ENCODE peak calls at places on chromosomes 12 and 14, in seven cellular contexts. U is Peyer's patch, M is HCT116, R is body of pancreas, E is GM12891, L is thyroid gland, A is uterus. G is an unnamed sample.
A peak's percentile ranks its signal among the peaks of the same experiment; 100 is the strongest.

GRCh38 chr12:51323317-51323960 is 535 bp downstream of the BIN2 start:
- DNase-seq in U (peak; percentile 83), L (no peak), A (no peak), M (no peak), R (no peak), E (no peak), G (no peak)

GRCh38 chr12:108634225-108634795 is 616 bp upstream of the SELPLG start:
- DNase-seq in M (no peak), L (no peak), E (no peak), R (peak; percentile 26), A (no peak), U (peak; percentile 76), G (no peak)

GRCh38 chr14:78974691-78975090 is 804.5 kb downstream of the NRXN3 start:
- DNase-seq in E (no peak), R (no peak), A (no peak), U (no peak), M (no peak), L (no peak), G (no peak)

GRCh38 chr14:100336618-100337530 is 13.7 kb downstream of the SLC25A47 start:
- DNase-seq in U (peak; percentile 32), M (no peak), E (no peak), R (no peak), A (no peak), L (no peak), G (no peak)

GRCh38 chr12:55727643-55728184 is 1.1 kb downstream of the CD63 start:
- DNase-seq in A (peak; percentile 81), M (no peak), U (peak; percentile 70), R (peak; percentile 80), E (no peak), L (peak; percentile 76), G (no peak)

GRCh38 chr12:25552681-25553080 is 402 bp downstream of the LMNTD1 start:
- DNase-seq in R (no peak), A (no peak), M (no peak), E (no peak), L (no peak), U (no peak), G (no peak)

GRCh38 chr14:99803106-99803437 is 9.9 kb downstream of the EML1 start:
- DNase-seq in R (no peak), L (no peak), U (no peak), E (no peak), M (no peak), A (no peak), G (no peak)

GRCh38 chr12:122918827-122919226 is 22.9 kb upstream of the VPS37B start:
- DNase-seq in A (no peak), R (no peak), L (no peak), M (no peak), U (no peak), E (no peak), G (no peak)

GRCh38 chr12:108890208-108890607 is 10.3 kb downstream of the DAO start:
- DNase-seq in A (no peak), R (no peak), U (no peak), E (no peak), M (no peak), L (no peak), G (peak; percentile 23)

GRCh38 chr14:83470466-83470865 is 1936.8 kb upstream of the SEL1L start:
- DNase-seq in U (no peak), E (no peak), R (no peak), L (no peak), M (no peak), A (no peak), G (no peak)

DNA sequence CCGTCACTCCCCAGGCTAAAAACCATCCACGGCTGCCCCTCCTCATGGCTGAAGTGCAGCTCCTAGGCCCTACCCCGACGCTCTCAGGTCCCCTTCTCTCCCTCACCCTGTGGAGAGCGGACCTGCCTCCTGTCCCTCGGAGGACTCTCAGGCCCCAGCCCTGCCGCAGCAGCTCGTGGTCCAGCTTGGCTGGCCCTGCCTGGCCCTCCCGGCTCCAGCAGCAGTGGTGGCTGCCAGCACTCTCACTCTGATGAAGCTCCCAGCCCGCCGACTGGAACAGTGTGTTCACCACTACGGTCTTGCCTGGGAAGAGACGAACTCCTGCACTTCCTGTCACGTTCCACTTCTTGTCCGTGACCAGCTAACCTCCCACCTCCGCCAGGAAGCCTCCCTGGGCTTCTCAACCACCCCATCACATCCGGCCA is 11.1 kb downstream of the BAG5 start:
- DNase-seq in L (peak; percentile 95), E (no peak), M (no peak), R (no peak), A (peak; percentile 73), U (peak; percentile 56), G (no peak)
- TF ChIP-seq POLR2A in L (peak; percentile 41), E (no peak), M (no peak), R (no peak), A (peak; percentile 23), U (no peak), G (no peak)

GRCh38 chr12:89417246-89417977 is 65.1 kb upstream of the DUSP6 start:
- DNase-seq in E (no peak), M (no peak), U (no peak), A (no peak), L (no peak), R (no peak), G (no peak)

GRCh38 chr12:89418228-89418910 is 66.1 kb upstream of the DUSP6 start:
- DNase-seq in L (no peak), E (no peak), R (peak; percentile 37), M (no peak), A (no peak), U (no peak), G (no peak)

GRCh38 chr12:89414322-89414721 is 62.0 kb upstream of the DUSP6 start:
- DNase-seq in E (no peak), A (no peak), R (no peak), U (no peak), M (no peak), L (no peak), G (no peak)

GRCh38 chr12:89414851-89415250 is 62.5 kb upstream of the DUSP6 start:
- DNase-seq in R (no peak), M (no peak), E (no peak), A (no peak), U (no peak), L (no peak), G (no peak)

DNA sequence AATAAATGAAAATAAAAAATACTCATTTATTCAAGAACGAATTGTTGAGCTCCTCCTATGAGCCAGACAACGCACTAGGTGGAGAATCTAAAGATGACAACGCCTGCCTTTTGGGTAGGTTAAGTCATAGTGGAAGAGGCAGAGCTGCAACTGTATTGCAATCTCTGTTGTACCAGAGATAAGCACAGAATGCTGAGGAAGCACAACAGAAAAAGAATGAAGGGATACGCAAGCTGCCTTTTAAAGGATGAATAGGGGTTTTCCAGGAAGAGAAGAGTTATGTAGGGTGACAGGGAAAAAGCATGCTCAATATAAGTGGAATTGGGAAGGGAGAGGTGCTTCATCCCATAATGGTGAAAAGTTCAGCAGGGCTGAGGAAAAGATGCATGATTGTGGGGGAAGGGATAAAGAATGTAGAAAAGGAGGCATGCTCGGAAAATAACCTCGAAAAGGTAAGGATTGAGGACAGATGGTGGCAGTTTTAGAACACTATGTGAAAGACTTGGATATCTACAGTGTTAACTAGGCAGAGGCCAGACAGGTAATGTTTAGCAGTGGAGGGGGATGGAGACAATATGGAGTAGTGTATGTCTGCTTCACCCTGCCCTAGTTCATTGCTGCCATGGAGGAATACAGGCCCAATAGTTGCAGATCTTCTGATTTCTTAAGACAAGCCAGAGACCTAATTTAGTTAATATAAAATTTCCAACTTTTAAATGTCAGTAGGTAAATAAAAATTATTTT is 63.9 kb upstream of the DUSP6 start:
- DNase-seq in M (no peak), A (no peak), U (no peak), R (no peak), L (no peak), E (no peak), G (no peak)
- TF ChIP-seq POLR2A in M (no peak), A (no peak), U (no peak), R (no peak), L (no peak), E (no peak), G (no peak)

GRCh38 chr12:57753938-57754337 is 965 bp upstream of the MARCHF9 start:
- DNase-seq in L (no peak), R (no peak), A (no peak), M (no peak), U (no peak), E (no peak), G (no peak)

GRCh38 chr12:57755194-57755453 is 221 bp downstream of the MARCHF9 start:
- DNase-seq in A (no peak), U (no peak), M (no peak), L (no peak), R (no peak), E (no peak), G (no peak)

GRCh38 chr12:57754411-57755193 is at the start of gene MARCHF9:
- DNase-seq in L (peak; percentile 87), U (peak; percentile 96), M (no peak), A (peak; percentile 45), R (peak; percentile 83), E (peak; percentile 71), G (peak; percentile 83)

GRCh38 chr12:57756406-57757341 is 1.8 kb downstream of the MARCHF9 start:
- DNase-seq in U (peak; percentile 75), M (no peak), R (no peak), E (peak; percentile 64), L (peak; percentile 47), A (no peak), G (no peak)

DNA sequence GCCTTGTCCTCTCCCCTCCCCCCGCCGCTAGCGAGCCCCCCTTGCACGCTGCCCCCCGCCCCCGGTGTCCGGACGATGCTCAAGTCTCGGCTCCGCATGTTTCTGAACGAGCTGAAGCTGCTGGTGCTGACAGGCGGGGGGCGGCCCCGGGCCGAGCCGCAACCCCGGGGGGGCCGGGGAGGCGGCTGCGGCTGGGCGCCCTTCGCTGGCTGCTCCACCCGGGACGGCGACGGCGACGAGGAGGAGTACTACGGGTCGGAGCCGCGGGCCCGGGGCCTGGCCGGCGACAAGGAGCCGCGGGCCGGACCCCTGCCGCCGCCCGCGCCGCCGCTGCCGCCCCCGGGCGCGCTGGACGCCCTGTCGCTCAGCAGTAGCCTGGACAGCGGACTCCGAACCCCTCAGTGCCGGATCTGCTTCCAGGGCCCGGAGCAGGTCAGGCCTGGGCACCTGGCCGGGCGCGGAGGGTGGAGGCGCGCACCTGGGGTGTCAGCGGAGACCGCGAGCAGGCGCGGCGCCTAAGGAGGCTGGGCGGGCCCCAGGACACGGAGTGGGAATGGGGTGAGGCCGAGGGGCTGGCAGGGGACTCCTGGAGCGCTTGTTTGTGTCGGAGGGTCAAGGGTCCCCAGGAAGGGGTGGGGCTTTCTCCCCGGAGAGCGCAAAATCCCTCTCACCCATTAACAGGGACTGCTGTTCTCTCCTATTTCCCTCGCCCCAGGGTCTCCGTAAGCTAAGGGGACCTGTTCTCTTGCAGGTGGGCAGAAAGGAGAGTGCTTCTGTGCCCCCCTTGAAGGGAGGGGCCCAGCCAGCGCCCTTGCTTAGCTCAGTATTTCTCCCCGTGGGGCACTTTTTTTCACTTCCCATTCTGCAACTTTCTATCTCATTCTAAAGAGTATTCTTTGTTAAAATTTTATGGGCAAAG is 810 bp downstream of the MARCHF9 start:
- DNase-seq in A (no peak), U (peak; percentile 76), E (no peak), L (peak; percentile 64), M (no peak), R (peak; percentile 54), G (no peak)
- TF ChIP-seq POLR2A in A (no peak), U (peak; percentile 26), E (no peak), L (peak; percentile 37), M (no peak), R (no peak), G (no peak)

GRCh38 chr14:60790850-60791249 is 56.3 kb downstream of the MNAT1 start:
- DNase-seq in E (no peak), R (no peak), L (no peak), M (no peak), A (no peak), U (no peak), G (no peak)

GRCh38 chr14:60800409-60800808 is 65.8 kb downstream of the MNAT1 start:
- DNase-seq in A (no peak), M (no peak), L (no peak), E (no peak), R (no peak), U (no peak), G (no peak)

GRCh38 chr14:60796434-60796833 is 61.9 kb downstream of the MNAT1 start:
- DNase-seq in U (no peak), R (no peak), M (no peak), L (no peak), A (no peak), E (no peak), G (no peak)
- TF ChIP-seq POLR2A in U (no peak), R (no peak), M (no peak), L (no peak), A (no peak), E (no peak), G (no peak)

G was measured in H54.